ENCODE peak calls at places on chromosome 3, in four cellular contexts. V, J, Q and L are unnamed samples.

GRCh38 chr3:129793947-129794318 is 99.6 kb downstream of the TMCC1 start:
- DNase-seq in V (no peak), J (peak; percentile 79), Q (peak; percentile 13), L (peak; percentile 55)

GRCh38 chr3:134772591-134772990 is 22.5 kb upstream of the EPHB1 start:
- DNase-seq in V (no peak), J (no peak), Q (no peak), L (no peak)

GRCh38 chr3:159620873-159621272 is 367.8 kb upstream of the IL12A start:
- DNase-seq in V (peak; percentile 88), J (no peak), Q (peak; percentile 69), L (peak; percentile 68)

GRCh38 chr3:129587061-129587460 is 19.4 kb downstream of the PLXND1 start:
- DNase-seq in V (no peak), J (no peak), Q (no peak), L (no peak)

GRCh38 chr3:78506581-78507195 is 1261.1 kb downstream of the ROBO1 start:
- DNase-seq in V (no peak), J (no peak), Q (peak; percentile 34), L (no peak)

GRCh38 chr3:152968388-152969024 is 133.6 kb downstream of the P2RY1 start:
- DNase-seq in V (no peak), J (no peak), Q (peak; percentile 78), L (peak; percentile 83)

GRCh38 chr3:170517251-170517945 is 68.5 kb downstream of the SLC7A14 start:
- DNase-seq in V (no peak), J (no peak), Q (peak; percentile 38), L (no peak)

GRCh38 chr3:52250122-52250521 is 4.6 kb downstream of the PPM1M start:
- DNase-seq in V (no peak), J (no peak), Q (no peak), L (no peak)

GRCh38 chr3:126971891-126972351 is 11.0 kb upstream of the PLXNA1 start:
- DNase-seq in V (peak; percentile 61), J (peak; percentile 49), Q (peak; percentile 88), L (no peak)

GRCh38 chr3:41274944-41275668 is 75.8 kb downstream of the CTNNB1 start:
- DNase-seq in V (peak; percentile 76), J (no peak), Q (peak; percentile 57), L (no peak)

GRCh38 chr3:142940472-142940871 is 23.0 kb downstream of the PAQR9 start:
- DNase-seq in V (no peak), J (no peak), Q (no peak), L (no peak)

GRCh38 chr3:160931474-160931873 is 173.7 kb downstream of the B3GALNT1 start:
- DNase-seq in V (no peak), J (no peak), Q (no peak), L (no peak)

GRCh38 chr3:13019243-13019701 is 54.0 kb downstream of the IQSEC1 start:
- DNase-seq in V (peak; percentile 76), J (peak; percentile 91), Q (peak; percentile 90), L (no peak)

GRCh38 chr3:139107424-139108252 is 62.9 kb upstream of the PRR23C start:
- DNase-seq in V (no peak), J (no peak), Q (no peak), L (no peak)
- H3K9ac ChIP-seq in V (no peak overlapping the region), J (no peak overlapping the region), Q (no peak overlapping the region), L (no peak overlapping the region)

DNA sequence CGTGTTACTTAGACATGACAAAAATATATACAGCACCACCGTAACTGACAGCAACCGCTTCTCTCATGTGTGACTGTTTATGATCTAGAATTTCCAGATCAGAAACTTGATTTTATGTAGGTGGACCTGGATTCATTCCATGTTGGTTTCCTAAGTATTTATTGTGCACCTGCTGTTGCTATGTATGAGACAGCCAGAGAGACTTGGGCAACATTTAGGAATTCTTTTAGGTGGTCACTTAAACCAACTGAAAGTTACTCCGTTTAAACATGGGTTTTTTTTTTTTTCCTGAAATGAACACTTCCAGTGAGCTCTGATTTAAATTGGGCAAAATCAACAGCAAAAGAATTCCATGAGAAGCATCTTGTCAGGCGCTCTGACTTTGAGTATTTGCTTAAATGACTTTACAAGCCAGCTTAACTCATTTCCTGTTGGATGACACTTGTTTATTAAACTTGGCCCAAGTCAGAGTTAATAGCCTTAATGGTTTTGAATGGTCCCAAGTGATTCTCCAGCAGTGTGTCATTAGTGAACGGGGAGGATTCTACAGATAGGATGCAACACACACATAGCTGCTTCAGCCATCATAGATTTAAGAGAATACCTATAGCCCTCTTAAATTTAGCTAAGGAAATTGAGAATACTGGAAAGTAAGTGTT is 31.8 kb downstream of the MITF start:
- DNase-seq in V (peak; percentile 87), J (no peak), Q (peak; percentile 91), L (peak; percentile 47)
- H3K9ac ChIP-seq in V (no peak overlapping the region), J (no peak overlapping the region), Q (no peak overlapping the region), L (no peak overlapping the region)

DNA sequence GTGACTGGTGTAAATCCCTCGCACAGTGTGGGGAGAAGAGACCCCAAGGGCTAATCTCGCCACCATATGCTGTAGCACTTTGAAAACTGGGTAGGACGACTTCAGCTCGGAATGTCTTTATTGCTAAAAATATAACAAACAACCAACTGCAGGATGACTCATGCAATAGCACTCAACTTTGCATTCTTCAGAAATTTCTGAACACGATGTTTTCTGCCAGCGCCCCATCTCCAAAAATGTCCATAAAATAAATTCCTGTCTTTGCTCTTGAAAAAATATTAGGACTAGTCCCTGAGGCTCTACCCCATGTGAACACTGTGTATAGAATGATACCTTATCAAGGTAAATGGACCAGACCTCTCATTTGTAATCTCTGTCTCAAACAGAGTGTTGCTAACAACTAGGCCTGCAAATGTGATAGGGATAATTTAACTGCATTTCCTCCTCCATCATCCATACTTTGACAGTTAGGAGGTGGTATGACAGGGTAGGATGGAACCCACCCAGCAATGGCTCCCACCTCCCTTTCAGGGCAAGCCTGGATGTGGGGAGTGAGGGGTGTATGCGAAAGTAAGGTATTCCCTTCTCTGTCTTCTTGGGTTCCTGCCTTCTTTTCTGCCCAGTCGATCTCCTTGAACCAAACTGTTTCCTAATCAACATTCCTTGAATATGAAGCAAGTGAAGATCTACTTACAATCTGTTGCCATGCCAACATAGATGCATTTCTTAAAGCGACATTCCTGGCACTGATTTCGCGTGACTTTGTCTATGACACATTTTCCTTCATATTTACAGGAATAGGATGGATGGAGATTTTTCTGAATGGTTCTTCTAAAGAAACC is 201.1 kb downstream of the NR1D2 start:
- DNase-seq in V (peak; percentile 90), J (no peak), Q (peak; percentile 95), L (no peak)
- H3K9ac ChIP-seq in V (peak overlapping the region; percentile 17), J (no peak overlapping the region), Q (peak overlapping the region; percentile 87), L (no peak overlapping the region)

GRCh38 chr3:123153821-123154323 is 47.9 kb upstream of the SEC22A start:
- DNase-seq in V (no peak), J (no peak), Q (no peak), L (no peak)
- H3K9ac ChIP-seq in V (no peak overlapping the region), J (no peak overlapping the region), Q (no peak overlapping the region), L (no peak overlapping the region)

DNA sequence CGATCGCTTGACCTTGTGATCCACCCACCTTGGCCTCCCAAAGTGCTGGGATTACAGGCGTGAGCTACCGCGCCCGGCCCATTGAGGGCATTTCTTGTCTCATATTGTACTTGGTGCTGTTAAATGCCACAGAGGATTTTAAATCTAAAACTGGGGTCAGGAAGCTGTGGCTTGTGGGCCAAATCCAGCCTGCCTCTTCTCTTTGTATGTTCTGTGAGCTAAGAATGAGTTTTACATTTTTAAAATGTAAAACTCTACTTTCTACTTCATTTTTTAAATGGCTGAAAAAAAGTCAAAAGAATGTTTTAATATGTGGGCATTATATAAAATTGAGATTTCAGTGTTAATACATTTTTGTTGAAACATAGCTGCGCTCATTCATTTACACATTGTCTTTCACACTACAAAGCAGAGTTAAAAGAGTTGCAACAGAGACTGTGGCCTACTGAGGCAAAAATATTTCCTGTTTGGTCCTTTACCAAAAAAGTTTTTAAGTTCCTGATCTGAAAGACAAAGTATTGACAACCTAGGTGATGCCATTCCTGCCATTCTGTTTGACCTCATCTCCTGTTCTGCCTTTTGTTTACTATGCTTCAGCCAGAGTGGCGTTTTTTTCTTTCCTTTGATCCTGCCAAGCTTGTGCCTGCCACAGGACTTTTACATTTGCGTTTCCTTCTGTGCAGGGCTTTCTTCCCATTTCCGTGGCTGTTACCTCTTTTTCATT is 50.4 kb downstream of the PDCD6IP start:
- DNase-seq in V (no peak), J (peak; percentile 16), Q (no peak), L (peak; percentile 43)
- H3K9ac ChIP-seq in V (no peak overlapping the region), J (no peak overlapping the region), Q (no peak overlapping the region), L (no peak overlapping the region)

GRCh38 chr3:40096561-40097506 is 212.7 kb upstream of the EIF1B start:
- DNase-seq in V (no peak), J (no peak), Q (no peak), L (no peak)
- H3K9ac ChIP-seq in V (no peak overlapping the region), J (no peak overlapping the region), Q (no peak overlapping the region), L (no peak overlapping the region)